ENCODE peak calls at places on chromosome 1, in six cellular contexts. P is Peyer's patch, I is IMR-90, E is tibial nerve, N is prostate gland, X is heart left ventricle. Z is an unnamed sample.

GRCh38 chr1:214316597-214316996 is 35.6 kb downstream of the SMYD2 start:
- DNase-seq in P (no peak), I (peak), E (no peak), N (no peak), X (peak), Z (no peak)

GRCh38 chr1:165235158-165235776 is 121.2 kb downstream of the LMX1A start:
- DNase-seq in P (no peak), I (no peak), E (no peak), N (no peak), X (no peak), Z (no peak)

GRCh38 chr1:203086992-203087763 is 1.4 kb upstream of the MYOG start:
- DNase-seq in P (no peak), I (no peak), E (no peak), N (no peak), X (no peak), Z (no peak)

GRCh38 chr1:174969977-174970376 is 29.8 kb upstream of the CACYBP start:
- DNase-seq in P (no peak), I (no peak), E (no peak), N (no peak), X (no peak), Z (no peak)

GRCh38 chr1:74995848-74996247 is 138.3 kb upstream of the LHX8 start:
- DNase-seq in P (no peak), I (no peak), E (no peak), N (no peak), X (no peak), Z (no peak)

GRCh38 chr1:13813398-13814012 is 113.5 kb downstream of the PRDM2 start:
- DNase-seq in P (no peak), I (no peak), E (no peak), N (no peak), X (no peak), Z (no peak)

GRCh38 chr1:61754545-61754944 is 12.3 kb downstream of the PATJ start:
- DNase-seq in P (no peak), I (no peak), E (no peak), N (no peak), X (no peak), Z (no peak)

GRCh38 chr1:98437540-98437939 is 224.0 kb upstream of the SNX7 start:
- DNase-seq in P (no peak), I (no peak), E (no peak), N (no peak), X (no peak), Z (no peak)

GRCh38 chr1:4267381-4268261 is 367.5 kb upstream of the C1orf174 start:
- DNase-seq in P (no peak), I (no peak), E (no peak), N (no peak), X (no peak), Z (no peak)

GRCh38 chr1:196450143-196450911 is 157.9 kb downstream of the KCNT2 start:
- DNase-seq in P (no peak), I (no peak), E (no peak), N (no peak), X (no peak), Z (no peak)

GRCh38 chr1:16026723-16027484 is 5.1 kb downstream of the CLCNKA start:
- DNase-seq in P (no peak), I (no peak), E (no peak), N (no peak), X (no peak), Z (no peak)

DNA sequence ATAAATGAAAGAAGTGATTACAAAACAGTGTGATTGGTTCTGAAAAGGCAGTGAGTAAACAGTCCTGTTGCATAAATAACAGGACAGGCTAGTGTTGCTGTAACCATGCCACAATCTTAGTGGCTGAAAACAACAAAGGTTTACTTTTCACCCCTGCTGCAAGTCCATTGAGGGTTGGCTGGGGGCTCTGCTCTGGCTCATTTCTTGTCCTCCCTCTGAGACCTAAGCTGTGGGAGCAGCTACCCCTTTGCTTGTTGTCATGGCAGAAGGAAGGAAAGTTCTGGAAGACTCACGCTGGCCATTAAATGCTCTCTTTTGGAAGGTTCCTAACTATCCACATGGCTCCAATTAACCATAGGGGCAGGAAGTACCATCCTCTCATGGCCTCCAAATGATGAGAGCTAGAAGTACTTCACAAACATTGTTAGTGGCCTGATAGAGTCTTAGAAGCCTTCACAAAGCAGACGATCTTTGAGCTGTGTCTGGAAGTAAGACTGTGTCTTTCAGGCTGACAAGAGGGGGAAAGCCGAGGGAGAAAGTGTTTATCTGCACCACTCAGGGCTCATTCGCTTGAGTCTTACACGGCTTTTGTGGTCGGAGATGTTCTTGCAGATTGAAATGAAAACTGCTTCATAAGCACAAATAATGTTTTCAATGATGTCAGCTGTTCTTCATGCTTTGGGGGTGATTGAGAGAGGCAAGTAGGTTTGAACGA is 11.9 kb downstream of the RCSD1 start:
- DNase-seq in P (no peak), I (no peak), E (no peak), N (no peak), X (no peak), Z (no peak)
- TF ChIP-seq POLR2A in P (no peak), I (no peak), E (no peak), N (no peak), X (no peak), Z (no peak)

GRCh38 chr1:40256401-40257084 is 1.5 kb upstream of the ZMPSTE24 start:
- DNase-seq in P (no peak), I (no peak), E (no peak), N (no peak), X (no peak), Z (no peak)
- H3K27ac ChIP-seq in P (peak), I (peak), E (peak), N (peak), X (peak), Z (peak)

DNA sequence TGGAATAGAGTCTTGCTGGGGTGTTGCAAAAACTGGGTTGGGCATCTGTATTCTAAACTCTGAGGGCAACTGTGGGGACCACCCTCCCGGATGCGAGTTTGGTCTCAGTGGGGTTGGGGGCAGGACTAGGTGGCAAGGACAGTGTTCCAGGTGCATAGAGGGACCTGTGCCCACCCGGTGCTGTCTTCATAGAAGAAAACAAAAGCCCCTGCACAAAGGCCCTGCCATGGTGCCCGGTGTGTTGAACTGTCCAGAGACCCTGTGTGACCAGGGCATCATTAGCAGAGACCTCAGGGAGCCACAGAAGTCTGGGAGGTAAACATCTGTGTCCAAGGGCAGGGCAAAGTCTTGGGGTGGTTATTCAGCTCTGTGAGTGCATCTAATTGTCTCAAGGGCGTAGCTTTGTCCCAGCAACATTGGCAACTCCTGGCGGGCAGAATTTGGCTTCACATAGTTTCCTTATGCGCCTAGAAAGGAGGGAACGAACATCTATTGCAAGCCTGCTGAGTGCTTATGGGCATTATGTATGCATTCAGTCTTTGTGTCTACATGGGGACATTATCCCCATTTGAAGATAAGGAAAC is 72.2 kb upstream of the IFFO2 start:
- DNase-seq in P (peak), I (no peak), E (no peak), N (no peak), X (no peak), Z (no peak)
- TF ChIP-seq POLR2A in P (no peak), I (no peak), E (no peak), N (no peak), X (no peak), Z (no peak)

DNA sequence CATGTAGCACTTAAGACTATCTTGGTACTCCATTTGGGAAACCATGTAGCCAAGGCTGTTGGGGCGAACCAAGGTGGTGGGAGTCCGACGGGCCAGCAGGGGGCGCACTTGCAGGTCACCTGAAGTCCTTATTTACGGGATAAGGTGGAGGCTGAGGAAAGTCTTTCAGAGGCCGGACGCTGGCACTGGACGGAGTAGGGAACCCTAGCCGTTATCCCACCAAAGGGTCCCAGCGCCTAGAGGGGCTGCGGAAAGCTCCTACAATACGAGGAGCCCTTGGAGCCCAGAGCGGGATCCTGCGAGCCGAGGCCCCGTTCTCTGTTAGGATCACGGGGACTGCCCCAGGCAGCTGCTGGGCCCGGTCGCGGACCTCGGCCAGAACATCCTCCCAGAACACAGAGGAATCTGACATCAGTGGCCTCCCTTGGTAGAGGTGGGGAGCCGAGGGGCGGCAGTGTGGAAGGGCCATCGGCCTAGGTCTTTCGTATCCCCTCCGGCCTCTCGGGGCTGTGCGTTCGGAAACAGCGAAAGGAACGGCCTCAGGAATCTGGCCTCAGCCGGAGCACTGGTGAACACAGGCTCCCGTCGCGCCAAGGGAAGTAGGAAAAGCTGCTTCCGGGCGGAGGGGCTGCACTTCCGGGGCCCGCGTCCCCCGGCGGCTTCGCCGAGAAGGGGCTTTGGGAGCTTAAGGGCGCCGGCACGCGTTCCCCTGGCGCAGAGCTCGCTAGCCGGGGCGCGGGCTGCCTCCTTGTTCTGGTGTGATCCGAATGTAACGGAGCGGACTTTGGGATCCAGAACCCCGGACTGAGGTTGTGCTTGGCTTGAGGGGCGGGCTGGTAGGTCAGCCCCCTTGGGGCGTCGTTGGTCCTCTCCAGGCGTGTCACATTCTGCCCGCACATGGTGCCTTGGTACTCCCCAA is 29.9 kb upstream of the RPTN start:
- DNase-seq in P (peak), I (peak), E (peak), N (peak), X (peak), Z (peak)
- H3K27ac ChIP-seq in P (peak), I (no peak), E (peak), N (peak), X (no peak), Z (peak)

DNA sequence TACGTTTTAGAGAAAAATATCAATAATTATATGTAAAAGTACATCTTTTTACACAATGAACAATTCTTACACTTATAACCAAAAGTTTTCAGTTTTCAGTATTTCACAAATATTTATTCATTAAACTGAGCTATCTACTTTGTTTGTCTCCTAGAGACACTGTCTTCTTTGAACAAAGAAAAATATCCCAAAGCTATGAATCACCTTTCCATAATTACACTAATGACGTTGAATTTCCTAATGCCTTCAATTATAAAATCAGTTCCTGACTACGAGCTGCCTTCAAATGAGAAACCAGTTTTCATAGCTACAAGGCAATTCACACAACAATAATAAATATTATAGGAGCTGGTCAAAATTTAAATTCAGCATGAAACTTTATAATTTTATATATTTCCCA is 201.8 kb upstream of the BRINP3 start:
- DNase-seq in P (no peak), I (no peak), E (no peak), N (no peak), X (no peak), Z (no peak)
- TF ChIP-seq POLR2A in P (no peak), I (no peak), E (no peak), N (no peak), X (no peak), Z (no peak)

DNA sequence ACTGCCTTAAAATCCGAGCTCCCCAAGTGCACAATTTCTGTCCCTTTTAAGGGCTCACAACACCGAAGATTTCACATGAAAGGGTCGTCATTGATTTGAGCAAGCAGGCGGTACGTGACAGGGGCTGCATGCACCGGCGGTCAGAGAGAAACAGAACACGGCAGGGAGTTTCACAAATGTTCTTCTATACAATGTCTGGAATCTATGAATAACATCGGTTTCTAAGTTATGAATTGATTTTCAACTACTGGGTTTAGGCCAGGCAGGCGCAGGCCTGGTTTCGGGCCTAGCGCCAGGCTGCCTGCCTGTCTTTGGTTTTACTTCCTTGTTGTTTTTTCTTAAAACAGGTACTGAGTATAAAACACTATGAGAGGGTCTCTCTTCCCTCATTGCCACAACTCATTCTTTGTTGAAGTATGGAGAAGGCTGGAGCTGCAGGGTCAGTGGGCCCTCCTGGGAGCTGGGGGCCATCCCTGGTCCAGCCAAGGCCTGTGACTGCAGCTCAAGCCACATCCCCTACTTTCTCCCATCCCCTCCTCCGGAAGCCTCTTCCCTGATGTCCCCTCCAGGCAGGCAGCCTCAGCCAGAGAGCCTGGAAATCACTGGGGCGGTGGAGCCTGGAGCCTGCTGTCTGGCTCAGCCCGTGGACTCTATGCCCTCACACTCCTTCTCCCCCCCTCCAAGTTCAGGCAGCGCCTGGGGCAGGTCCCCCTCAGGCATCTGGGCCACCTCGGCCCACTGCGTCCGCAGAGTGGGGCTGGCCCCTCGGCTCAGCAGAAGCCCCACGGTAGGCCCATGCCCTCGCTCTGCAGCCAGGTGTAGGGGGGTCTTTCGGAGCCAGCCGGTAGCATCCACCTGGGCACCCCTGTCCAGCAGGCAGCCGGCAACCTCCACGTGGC is 2.4 kb downstream of the ANKRD65 start:
- DNase-seq in P (no peak), I (no peak), E (no peak), N (no peak), X (no peak), Z (no peak)
- H3K27ac ChIP-seq in P (no peak), I (no peak), E (peak), N (peak), X (no peak), Z (peak)

GRCh38 chr1:25033828-25034451 is 103.9 kb upstream of the RUNX3 start:
- DNase-seq in P (peak), I (no peak), E (no peak), N (no peak), X (peak), Z (no peak)
- TF ChIP-seq POLR2A in P (no peak), I (no peak), E (no peak), N (no peak), X (no peak), Z (no peak)

Z was measured in sigmoid colon.